ENCODE peak calls at places on chromosomes 11 and 22, in six cellular contexts. I is T-helper 17 cell, P is NCI-H446 treated with DMSO at 0.1 percent for 48 hours, T is mucosa of descending colon, F is fibroblast of pulmonary artery, N is EL. U is an unnamed sample.

GRCh38 chr22:35894937-35895708 is 133.5 kb downstream of the RBFOX2 start:
- DNase-seq in I (no peak), P (no peak), T (no peak), F (peak), N (peak), U (peak)

GRCh38 chr11:79963886-79964660 is 523.2 kb upstream of the TENM4 start:
- DNase-seq in I (no peak), P (no peak), T (no peak), F (no peak), N (no peak), U (no peak)

GRCh38 chr11:85889676-85890579 is 34.7 kb downstream of the CCDC83 start:
- DNase-seq in I (no peak), P (no peak), T (no peak), F (peak), N (peak), U (peak)

GRCh38 chr11:102318469-102318868 is 1.2 kb downstream of the BIRC3 start:
- DNase-seq in I (peak), P (no peak), T (no peak), F (no peak), N (peak), U (peak)

GRCh38 chr11:66845143-66845875 is 2.1 kb downstream of the RCE1 start:
- DNase-seq in I (no peak), P (no peak), T (peak), F (no peak), N (no peak), U (no peak)

GRCh38 chr11:43537831-43538230 is 142.7 kb upstream of the HSD17B12 start:
- DNase-seq in I (no peak), P (no peak), T (no peak), F (no peak), N (no peak), U (no peak)

GRCh38 chr22:27997538-27997937 is 78.5 kb upstream of the PITPNB start:
- DNase-seq in I (no peak), P (no peak), T (no peak), F (no peak), N (peak), U (peak)

GRCh38 chr11:132054822-132055221 is 684.4 kb downstream of the NTM start:
- DNase-seq in I (no peak), P (no peak), T (no peak), F (peak), N (peak), U (peak)

GRCh38 chr22:29309332-29310064 is 3.0 kb downstream of the GAS2L1 start:
- DNase-seq in I (no peak), P (no peak), T (peak), F (no peak), N (no peak), U (no peak)

GRCh38 chr11:7251487-7251835 is 243 bp upstream of the SYT9 start:
- DNase-seq in I (no peak), P (no peak), T (no peak), F (no peak), N (no peak), U (peak)

GRCh38 chr22:43802897-43803495 is 9.1 kb downstream of the EFCAB6 start:
- DNase-seq in I (no peak), P (no peak), T (no peak), F (no peak), N (no peak), U (no peak)

GRCh38 chr22:37681556-37682049 is 4.5 kb upstream of the NOL12 start:
- DNase-seq in I (peak), P (peak), T (peak), F (peak), N (peak), U (peak)

GRCh38 chr22:37371491-37371890 is 55.8 kb downstream of the ELFN2 start:
- DNase-seq in I (no peak), P (no peak), T (no peak), F (no peak), N (no peak), U (no peak)

GRCh38 chr11:61555051-61555969 is 25.6 kb downstream of the SYT7 start:
- DNase-seq in I (no peak), P (no peak), T (no peak), F (no peak), N (no peak), U (no peak)

GRCh38 chr11:12787847-12788246 is 113.6 kb downstream of the TEAD1 start:
- DNase-seq in I (no peak), P (no peak), T (no peak), F (peak), N (peak), U (peak)

GRCh38 chr11:108609681-108610080 is 16.1 kb upstream of the EXPH5 start:
- DNase-seq in I (no peak), P (no peak), T (no peak), F (peak), N (peak), U (peak)

GRCh38 chr11:94794287-94795168 is 26.4 kb downstream of the AMOTL1 start:
- DNase-seq in I (no peak), P (peak), T (no peak), F (peak), N (peak), U (peak)

GRCh38 chr22:42086051-42086450 is 4.5 kb downstream of the NDUFA6 start:
- DNase-seq in I (no peak), P (no peak), T (no peak), F (no peak), N (no peak), U (no peak)

GRCh38 chr11:66192181-66192888 is 76.1 kb upstream of the RAB1B start:
- DNase-seq in I (no peak), P (no peak), T (no peak), F (peak), N (peak), U (peak)

U was measured in fibroblast of the aortic adventitia.